ENCODE peak calls at places on chromosomes 5 and 9, in seven cellular contexts. D, G, W, F, V, N and Y are unnamed samples.

GRCh38 chr9:126157409-126157808 is 169.2 kb upstream of the MVB12B start:
- DNase-seq in D (no peak), G (no peak), W (peak), F (no peak), V (no peak), N (no peak), Y (no peak)

GRCh38 chr9:96176901-96177718 is 124.9 kb downstream of the HSD17B3 start:
- DNase-seq in D (no peak), G (no peak), W (no peak), F (no peak), V (no peak), N (no peak), Y (no peak)

GRCh38 chr9:124784503-124784902 is 7.6 kb downstream of the OLFML2A start:
- DNase-seq in D (no peak), G (no peak), W (no peak), F (no peak), V (peak), N (no peak), Y (no peak)

GRCh38 chr9:87894998-87895625 is 12.4 kb downstream of the SPATA31E1 start:
- DNase-seq in D (no peak), G (no peak), W (no peak), F (no peak), V (no peak), N (no peak), Y (no peak)

GRCh38 chr9:33132249-33132772 is 34.8 kb downstream of the B4GALT1 start:
- DNase-seq in D (no peak), G (no peak), W (no peak), F (peak), V (peak), N (no peak), Y (no peak)

GRCh38 chr9:128918921-128919320 is 1.9 kb upstream of the PHYHD1 start:
- DNase-seq in D (no peak), G (no peak), W (no peak), F (no peak), V (no peak), N (no peak), Y (no peak)

GRCh38 chr5:76376141-76376900 is 26.8 kb upstream of the IQGAP2 start:
- DNase-seq in D (no peak), G (no peak), W (no peak), F (no peak), V (no peak), N (no peak), Y (no peak)

GRCh38 chr5:58940446-58940845 is 357.6 kb downstream of the RAB3C start:
- DNase-seq in D (no peak), G (no peak), W (no peak), F (peak), V (peak), N (no peak), Y (no peak)

GRCh38 chr5:2005101-2006041 is 122.6 kb upstream of the IRX4 start:
- DNase-seq in D (no peak), G (no peak), W (no peak), F (no peak), V (no peak), N (no peak), Y (no peak)

GRCh38 chr5:150762216-150762615 is 3.4 kb upstream of the DCTN4 start:
- DNase-seq in D (no peak), G (no peak), W (no peak), F (no peak), V (peak), N (no peak), Y (no peak)

GRCh38 chr9:134053941-134054761 is 13.7 kb downstream of the BRD3 start:
- DNase-seq in D (no peak), G (no peak), W (peak), F (no peak), V (no peak), N (no peak), Y (no peak)

DNA sequence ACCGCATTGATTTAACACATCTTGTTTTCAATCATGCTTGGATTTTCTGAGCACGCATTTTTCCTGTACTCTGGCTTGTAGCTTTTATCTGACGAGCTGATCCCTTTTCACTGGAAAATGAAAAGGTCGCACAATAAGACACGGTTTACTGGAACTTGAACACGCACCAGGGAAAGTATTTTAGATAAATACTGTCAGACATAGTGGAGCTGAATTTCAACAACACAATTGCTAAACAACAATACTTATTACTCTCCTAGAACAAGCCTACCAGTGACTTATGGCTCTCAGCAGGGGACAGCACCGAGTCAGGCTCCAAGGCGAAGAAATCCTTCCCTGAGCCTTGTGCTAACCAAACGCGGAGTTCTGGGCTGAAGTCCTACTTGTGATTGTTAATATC is 359.8 kb downstream of the EBF1 start:
- DNase-seq in D (no peak), G (no peak), W (no peak), F (no peak), V (peak), N (no peak), Y (no peak)
- TF ChIP-seq CTCF in D (peak), G (no peak), W (no peak), F (peak), V (peak), N (no peak), Y (peak)

GRCh38 chr9:113461943-113462342 is 1.6 kb upstream of the RGS3 start:
- DNase-seq in D (no peak), G (no peak), W (no peak), F (no peak), V (no peak), N (no peak), Y (no peak)

GRCh38 chr9:113464286-113464660 is 746 bp downstream of the RGS3 start:
- DNase-seq in D (no peak), G (no peak), W (no peak), F (no peak), V (no peak), N (no peak), Y (no peak)

GRCh38 chr9:113464672-113465271 is 1.2 kb downstream of the RGS3 start:
- DNase-seq in D (no peak), G (no peak), W (no peak), F (no peak), V (no peak), N (no peak), Y (no peak)

GRCh38 chr9:113462781-113463286 is 693 bp upstream of the RGS3 start:
- DNase-seq in D (no peak), G (no peak), W (no peak), F (no peak), V (no peak), N (no peak), Y (no peak)

DNA sequence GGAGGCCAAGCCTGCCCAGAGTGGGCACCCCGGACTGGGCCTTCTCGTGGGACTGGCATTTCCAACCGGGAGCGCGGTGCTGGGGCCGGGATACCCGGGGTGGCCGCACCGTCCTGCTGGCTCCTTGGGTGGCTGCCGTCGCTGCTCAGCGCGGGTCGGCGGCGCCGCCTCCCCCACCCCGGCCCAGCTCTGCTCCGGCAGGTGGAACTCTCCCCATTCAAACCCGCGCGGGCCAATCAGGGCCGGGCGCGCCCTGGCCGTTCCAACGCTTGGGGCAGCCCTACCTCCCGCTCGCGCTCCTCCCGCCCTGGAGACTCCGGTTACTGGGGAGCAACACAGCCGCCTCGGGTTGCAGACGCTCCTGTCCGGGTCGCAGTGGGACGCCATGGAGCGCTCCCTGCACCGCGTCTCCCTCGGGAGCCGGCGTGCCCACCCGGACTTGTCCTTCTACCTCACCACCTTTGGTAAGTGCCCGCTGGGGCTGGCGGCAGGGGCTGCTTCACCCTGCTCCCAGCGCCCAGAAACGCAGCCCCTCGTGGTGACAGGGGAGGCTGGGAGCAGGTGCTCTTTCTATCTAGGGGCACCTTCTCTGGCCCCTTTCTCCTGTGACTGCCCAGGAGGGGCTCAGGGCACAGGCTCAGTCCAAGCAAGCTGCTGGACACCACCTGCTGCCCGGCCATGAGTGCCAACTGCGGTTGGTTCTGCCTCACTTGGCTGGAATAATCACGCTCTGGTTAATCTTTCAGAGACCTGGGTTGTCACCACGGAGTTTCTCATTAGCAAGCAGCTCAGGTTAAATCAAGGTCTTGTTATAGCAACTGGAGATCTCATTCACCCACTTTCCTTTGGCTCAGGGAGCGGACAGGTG is at the start of gene RGS3:
- DNase-seq in D (peak), G (peak), W (peak), F (no peak), V (no peak), N (peak), Y (no peak)
- H3K4me3 ChIP-seq in D (peak), G (peak), W (peak), F (peak), V (peak), N (peak), Y (no peak)

GRCh38 chr5:937151-937924 is 44.7 kb downstream of the TRIP13 start:
- DNase-seq in D (no peak), G (no peak), W (no peak), F (no peak), V (no peak), N (no peak), Y (no peak)
- TF ChIP-seq CTCF in D (no peak), G (no peak), W (no peak), F (no peak), V (no peak), N (no peak), Y (no peak)

GRCh38 chr9:137280478-137281344 is 3.2 kb downstream of the TOR4A start:
- DNase-seq in D (peak), G (peak), W (peak), F (no peak), V (peak), N (no peak), Y (no peak)

GRCh38 chr9:137278061-137278912 is 761 bp downstream of the TOR4A start:
- DNase-seq in D (peak), G (peak), W (peak), F (no peak), V (peak), N (no peak), Y (peak)

GRCh38 chr9:137278913-137279711 is 1.6 kb downstream of the TOR4A start:
- DNase-seq in D (peak), G (no peak), W (peak), F (no peak), V (no peak), N (no peak), Y (peak)

GRCh38 chr9:137279741-137280477 is 2.4 kb downstream of the TOR4A start:
- DNase-seq in D (no peak), G (no peak), W (peak), F (no peak), V (no peak), N (no peak), Y (peak)

DNA sequence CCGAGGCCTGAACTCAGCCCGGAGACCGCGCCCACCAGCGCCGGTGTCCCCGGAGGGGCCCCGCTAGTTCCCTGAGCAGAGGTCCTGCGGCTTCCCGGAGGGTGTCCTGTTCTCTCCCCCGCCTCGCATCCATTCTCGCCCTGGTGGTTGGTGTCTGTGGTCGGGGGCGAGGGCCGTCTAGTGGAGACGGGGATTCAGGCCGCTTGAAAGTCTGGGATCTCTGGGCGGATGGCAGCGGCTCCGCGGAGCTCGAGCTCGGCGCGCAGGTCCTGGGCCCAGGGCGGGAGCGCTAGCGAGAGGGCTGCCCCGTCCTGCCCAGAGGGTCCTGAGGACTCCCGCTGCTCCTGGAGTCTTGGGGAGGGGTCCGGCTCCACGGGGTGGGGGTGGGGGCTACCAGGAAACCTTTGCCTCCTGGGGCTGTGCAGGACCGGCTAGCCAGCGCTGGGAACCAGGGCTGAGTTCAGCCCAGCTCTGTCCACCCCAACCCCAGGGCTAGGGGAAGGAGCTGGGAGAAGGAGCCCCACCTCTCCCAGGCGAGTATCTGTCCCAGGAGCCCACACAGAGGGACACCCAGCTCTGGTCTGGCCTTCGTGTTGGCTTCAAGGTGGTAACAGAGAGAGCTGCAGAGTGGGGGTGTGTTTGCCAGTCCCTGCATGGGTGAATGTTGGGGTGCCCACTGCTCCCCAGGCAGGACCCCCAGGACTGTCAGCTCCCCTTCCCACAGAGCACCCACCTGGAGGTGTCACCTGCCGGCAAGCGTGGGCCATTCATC is 4.0 kb downstream of the TOR4A start:
- DNase-seq in D (no peak), G (no peak), W (peak), F (no peak), V (no peak), N (no peak), Y (no peak)
- H3K4me3 ChIP-seq in D (no peak), G (no peak), W (no peak), F (no peak), V (no peak), N (no peak), Y (no peak)

DNA sequence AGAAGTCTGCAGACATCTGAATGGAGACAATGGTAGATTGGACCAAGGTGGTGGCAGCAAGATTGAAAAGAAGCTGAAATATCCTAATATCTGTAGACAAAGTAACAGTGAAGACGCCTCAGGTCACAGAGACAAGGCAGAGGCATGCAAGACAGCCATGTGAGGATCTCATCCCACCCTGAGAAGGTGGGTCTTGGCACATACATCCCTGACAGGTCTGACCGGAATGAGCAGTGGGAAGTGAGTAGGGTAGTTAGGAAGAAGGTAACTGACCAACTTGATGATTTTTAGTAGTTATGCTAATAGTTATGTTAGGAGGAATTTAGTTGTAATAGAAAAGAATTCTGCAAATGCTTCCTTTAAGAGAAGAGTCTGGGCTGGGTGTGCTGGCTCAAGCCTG is 229.6 kb downstream of the NDUFS4 start:
- DNase-seq in D (no peak), G (no peak), W (no peak), F (no peak), V (no peak), N (no peak), Y (no peak)
- TF ChIP-seq CTCF in D (no peak), G (no peak), W (no peak), F (no peak), V (no peak), N (no peak), Y (no peak)

DNA sequence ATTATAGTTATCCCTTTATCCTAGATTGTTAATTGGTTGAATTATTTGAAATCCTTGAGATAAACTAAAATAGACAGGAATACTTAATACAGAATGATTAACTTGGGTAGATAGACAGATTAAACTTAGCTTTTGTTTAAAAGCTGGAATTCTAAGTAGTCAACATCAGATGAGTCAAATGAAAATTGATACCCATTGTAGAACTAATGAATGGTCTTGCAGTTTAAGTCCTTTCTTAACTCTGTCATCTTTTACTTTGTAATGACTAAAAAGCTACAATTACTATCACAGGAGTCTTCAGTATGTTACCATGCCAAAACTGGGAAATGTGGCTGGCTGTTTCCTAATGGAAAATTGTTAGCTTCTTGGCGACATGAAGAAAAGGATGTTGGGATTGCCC is 20.3 kb upstream of the ANXA1 start:
- DNase-seq in D (no peak), G (no peak), W (no peak), F (no peak), V (no peak), N (no peak), Y (no peak)
- H3K4me3 ChIP-seq in D (peak), G (no peak), W (no peak), F (no peak), V (no peak), N (peak), Y (no peak)